ENCODE peak calls at places on chromosomes 7 and 10, in six cellular contexts. O, L, U, D, M and W are unnamed samples. For H3K27me3, the result is how much of the 10 kb centered on the place peaks cover.

GRCh38 chr7:100071018-100071723 is 10.4 kb downstream of the ZNF3 start:
- DNase-seq in M (no peak), D (peak), L (no peak), O (no peak), U (no peak), W (no peak)

GRCh38 chr10:63699785-63700184 is 178.6 kb downstream of the REEP3 start:
- DNase-seq in U (no peak), L (no peak), O (peak), M (peak), D (no peak), W (no peak)

GRCh38 chr7:133547981-133548380 is 295.1 kb downstream of the EXOC4 start:
- DNase-seq in O (no peak), D (no peak), L (no peak), M (no peak), U (no peak), W (no peak)

GRCh38 chr7:138478499-138478908 is 18.4 kb downstream of the TRIM24 start:
- DNase-seq in O (no peak), M (no peak), U (no peak), L (no peak), D (no peak), W (no peak)

GRCh38 chr10:107952649-107953589 is 788.4 kb upstream of the SORCS1 start:
- DNase-seq in U (no peak), L (no peak), O (no peak), D (no peak), M (no peak), W (no peak)

GRCh38 chr10:115355162-115355760 is 262.1 kb downstream of the ATRNL1 start:
- DNase-seq in D (peak), U (no peak), M (no peak), O (peak), L (no peak), W (no peak)

GRCh38 chr10:61701055-61701705 is 38.5 kb downstream of the CABCOCO1 start:
- DNase-seq in M (no peak), L (no peak), U (no peak), O (no peak), D (no peak), W (no peak)

GRCh38 chr10:306007-306406 is 170.8 kb downstream of the ZMYND11 start:
- DNase-seq in M (no peak), O (no peak), U (no peak), L (no peak), D (no peak), W (no peak)

GRCh38 chr7:50047716-50048115 is 45.3 kb downstream of the ZPBP start:
- DNase-seq in M (no peak), D (no peak), L (no peak), O (no peak), U (no peak), W (no peak)

GRCh38 chr7:76089865-76090495 is 42.1 kb downstream of the MDH2 start:
- DNase-seq in U (no peak), D (peak), M (no peak), L (no peak), O (no peak), W (no peak)

GRCh38 chr7:3649250-3649649 is 348.2 kb downstream of the SDK1 start:
- DNase-seq in L (no peak), O (peak), D (peak), M (no peak), U (no peak), W (no peak)

GRCh38 chr10:70594161-70594560 is 8.4 kb downstream of the PRF1 start:
- DNase-seq in O (no peak), M (peak), D (no peak), U (no peak), L (no peak), W (no peak)

GRCh38 chr10:63767512-63767911 is 246.3 kb downstream of the REEP3 start:
- DNase-seq in U (no peak), L (no peak), O (peak), M (no peak), D (peak), W (no peak)

GRCh38 chr10:33143160-33143728 is 185.2 kb upstream of the ITGB1 start:
- DNase-seq in L (no peak), D (no peak), O (peak), U (peak), M (no peak), W (peak)

GRCh38 chr7:86391813-86392212 is 251.9 kb upstream of the GRM3 start:
- DNase-seq in O (no peak), D (no peak), M (no peak), L (no peak), U (no peak), W (no peak)

GRCh38 chr7:36760856-36761762 is 36.8 kb upstream of the AOAH start:
- DNase-seq in M (no peak), U (no peak), L (no peak), O (no peak), D (no peak), W (no peak)

GRCh38 chr7:74104702-74105101 is 21.1 kb downstream of the LIMK1 start:
- DNase-seq in L (peak), U (no peak), D (peak), M (no peak), O (peak), W (no peak)

GRCh38 chr7:92325173-92325572 is 79.4 kb downstream of the ANKIB1 start:
- DNase-seq in O (no peak), D (peak), U (no peak), M (no peak), L (no peak), W (no peak)

GRCh38 chr7:29328050-29328449 is 133.5 kb downstream of the CHN2 start:
- DNase-seq in U (no peak), M (no peak), L (no peak), D (no peak), O (no peak), W (no peak)

GRCh38 chr7:1117321-1117928 is 29.5 kb downstream of the GPER1 start:
- DNase-seq in D (no peak), U (no peak), L (no peak), O (no peak), M (no peak), W (no peak)

GRCh38 chr10:120069700-120070099 is 177.2 kb downstream of the SEC23IP start:
- DNase-seq in L (no peak), O (no peak), M (no peak), D (no peak), U (no peak), W (no peak)

GRCh38 chr10:35412900-35413491 is 76.7 kb downstream of the CCNY start:
- DNase-seq in M (no peak), O (peak), U (no peak), D (no peak), L (no peak), W (no peak)

GRCh38 chr7:135352285-135352684 is 118.6 kb downstream of the STRA8 start:
- DNase-seq in D (no peak), U (no peak), M (no peak), O (no peak), L (no peak), W (no peak)

GRCh38 chr7:100901921-100902332 is 6.2 kb upstream of the ACHE start:
- DNase-seq in L (no peak), U (no peak), O (no peak), D (peak), M (no peak), W (no peak)

GRCh38 chr7:5643280-5643679 is 138.2 kb downstream of the RNF216 start:
- DNase-seq in U (peak), O (peak), L (no peak), D (peak), M (no peak), W (peak)

GRCh38 chr7:81457858-81458522 is 311.9 kb downstream of the HGF start:
- DNase-seq in U (no peak), L (no peak), M (no peak), D (peak), O (no peak), W (no peak)

GRCh38 chr7:4185136-4185535 is 497.0 kb upstream of the FOXK1 start:
- DNase-seq in O (no peak), L (no peak), M (no peak), D (no peak), U (no peak), W (no peak)

GRCh38 chr10:22539579-22540160 is 174.7 kb downstream of the PIP4K2A start:
- DNase-seq in L (no peak), O (no peak), U (no peak), D (no peak), M (no peak), W (no peak)

GRCh38 chr7:44959956-44960640 is 18.7 kb downstream of the MYO1G start:
- DNase-seq in D (peak), L (no peak), M (no peak), U (no peak), O (no peak), W (no peak)

GRCh38 chr10:60943372-60944158 is 420 bp downstream of the RHOBTB1 start:
- DNase-seq in O (peak), U (no peak), M (peak), L (peak), D (peak), W (peak)

GRCh38 chr10:65273063-65273462 is 1652.8 kb upstream of the LRRTM3 start:
- DNase-seq in U (no peak), M (no peak), O (no peak), D (no peak), L (no peak), W (no peak)

GRCh38 chr7:43877968-43878864 is 8.9 kb upstream of the MRPS24 start:
- DNase-seq in L (peak), D (no peak), U (no peak), M (no peak), O (no peak), W (no peak)

GRCh38 chr7:79063019-79063698 is 390.3 kb downstream of the MAGI2 start:
- DNase-seq in M (no peak), O (no peak), L (no peak), D (no peak), U (no peak), W (no peak)

GRCh38 chr7:141674201-141674671 is 27.7 kb downstream of the DENND11 start:
- DNase-seq in O (peak), D (peak), M (no peak), L (no peak), U (no peak), W (no peak)

GRCh38 chr7:19958309-19958896 is 185.0 kb upstream of the TMEM196 start:
- DNase-seq in L (no peak), M (no peak), U (no peak), O (peak), D (peak), W (no peak)

GRCh38 chr7:73820013-73820412 is 10.8 kb upstream of the CLDN4 start:
- DNase-seq in O (no peak), L (no peak), M (no peak), D (no peak), U (no peak), W (no peak)

GRCh38 chr10:22894714-22895113 is 33.1 kb upstream of the ARMC3 start:
- DNase-seq in O (no peak), D (peak), M (no peak), U (no peak), L (no peak), W (no peak)

GRCh38 chr7:157687845-157688244 is 351.0 kb downstream of the DNAJB6 start:
- DNase-seq in U (no peak), M (no peak), D (no peak), O (no peak), L (no peak), W (no peak)

GRCh38 chr7:157685430-157686284 is 348.9 kb downstream of the DNAJB6 start:
- DNase-seq in O (no peak), L (peak), M (no peak), U (no peak), D (no peak), W (no peak)

GRCh38 chr7:157684596-157685429 is 348.0 kb downstream of the DNAJB6 start:
- DNase-seq in O (no peak), D (no peak), U (no peak), M (no peak), L (peak), W (no peak)

GRCh38 chr7:157687158-157687557 is 350.4 kb downstream of the DNAJB6 start:
- DNase-seq in L (no peak), O (no peak), M (no peak), D (no peak), U (no peak), W (no peak)

GRCh38 chr7:157686285-157686894 is 349.6 kb downstream of the DNAJB6 start:
- DNase-seq in O (no peak), L (peak), D (no peak), U (no peak), M (no peak), W (no peak)
- H3K27me3 ChIP-seq in O (half or more), L (half or more), D (half or more), U (half or more), M (half or more), W (half or more)

GRCh38 chr10:100325164-100325563 is 4.9 kb downstream of the PKD2L1 start:
- DNase-seq in O (no peak), M (no peak), L (no peak), U (no peak), D (peak), W (no peak)
- H3K27me3 ChIP-seq in O (under half), M (under half), L (under half), U (under half), D (under half), W (under half)

GRCh38 chr7:27245798-27246691 is 3.4 kb downstream of the EVX1 start:
- DNase-seq in U (peak), O (no peak), L (no peak), D (peak), M (no peak), W (no peak)

GRCh38 chr7:27243340-27244163 is 950 bp downstream of the EVX1 start:
- DNase-seq in U (no peak), M (no peak), L (no peak), O (no peak), D (no peak), W (no peak)

GRCh38 chr7:27245124-27245797 is 2.7 kb downstream of the EVX1 start:
- DNase-seq in L (no peak), U (no peak), O (no peak), D (no peak), M (no peak), W (no peak)

GRCh38 chr7:27242580-27243339 is at the start of gene EVX1:
- DNase-seq in L (no peak), D (peak), O (no peak), U (peak), M (no peak), W (peak)

DNA sequence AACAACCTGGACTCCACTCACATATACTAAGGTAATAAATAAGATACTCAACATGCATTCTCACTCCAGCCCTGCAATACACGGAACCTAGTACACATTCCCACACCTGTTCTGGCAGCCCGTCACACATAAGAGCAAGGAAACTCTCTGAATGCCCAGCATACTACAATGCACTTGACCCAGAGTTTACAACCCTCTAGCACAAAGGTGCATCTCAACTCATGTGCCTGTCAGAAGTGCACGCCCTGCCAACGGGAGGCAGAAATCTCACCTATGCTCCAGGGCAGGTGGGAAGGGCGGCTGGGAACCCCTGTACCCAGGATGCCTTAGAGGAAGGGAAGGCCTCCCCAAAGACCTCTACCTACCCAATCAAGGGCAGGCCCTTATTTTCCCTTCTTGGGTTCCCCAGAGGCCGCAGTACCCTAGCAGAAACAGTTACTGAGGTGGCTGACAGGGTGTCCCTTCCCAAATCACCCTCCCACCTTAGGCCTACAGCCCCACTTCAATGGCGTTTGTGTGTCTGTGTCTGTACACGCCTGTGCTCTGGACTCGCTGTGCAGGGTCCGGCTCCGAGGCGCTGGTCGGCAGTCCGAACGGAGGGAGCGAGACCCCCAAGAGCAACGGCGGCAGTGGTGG is 2.0 kb downstream of the EVX1 start:
- DNase-seq in M (no peak), L (no peak), O (no peak), D (no peak), U (no peak), W (no peak)
- H3K27me3 ChIP-seq in M (half or more), L (half or more), O (half or more), D (half or more), U (half or more), W (half or more)

DNA sequence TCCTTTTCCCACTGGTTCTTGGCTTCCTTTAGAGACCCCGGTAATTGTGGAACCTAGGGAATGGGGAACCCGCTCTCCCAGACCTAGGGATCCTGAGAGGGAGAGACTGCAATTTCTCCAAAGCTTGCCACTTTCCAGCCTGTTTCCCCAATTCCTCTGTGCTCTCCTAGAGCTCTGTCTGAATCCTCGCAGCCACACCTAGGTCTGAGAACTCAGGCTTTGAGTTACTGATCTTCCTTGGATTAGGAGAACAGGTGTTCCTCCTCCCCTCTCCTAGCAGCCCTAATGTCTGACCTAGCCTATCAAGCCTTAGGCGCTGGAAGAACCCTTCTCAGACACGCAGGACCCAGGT is 20.0 kb downstream of the WNT8B start:
- DNase-seq in U (no peak), L (no peak), O (no peak), M (no peak), D (no peak), W (no peak)
- H3K27me3 ChIP-seq in U (under half), L (under half), O (under half), M (under half), D (under half), W (under half)

GRCh38 chr7:127532151-127532550 is 53.2 kb downstream of the GCC1 start:
- DNase-seq in D (no peak), L (no peak), M (no peak), O (no peak), U (no peak), W (no peak)
- H3K27me3 ChIP-seq in D (under half), L (under half), M (under half), O (under half), U (under half), W (under half)